ENCODE peak calls at places on chromosomes 11 and 22, in five cellular contexts. E, S, Y, V and W are unnamed samples.

GRCh38 chr11:2570841-2571597 is 126.2 kb downstream of the KCNQ1 start:
- DNase-seq in E (peak; percentile 30), S (no peak), Y (no peak), V (no peak), W (no peak)

GRCh38 chr11:102244681-102245409 is 72.4 kb upstream of the BIRC3 start:
- DNase-seq in E (no peak), S (no peak), Y (no peak), V (peak; percentile 45), W (no peak)

GRCh38 chr11:111166655-111167054 is 78.9 kb upstream of the POU2AF2 start:
- DNase-seq in E (no peak), S (no peak), Y (no peak), V (no peak), W (no peak)

GRCh38 chr11:30012346-30012745 is 4.5 kb downstream of the KCNA4 start:
- DNase-seq in E (no peak), S (no peak), Y (no peak), V (no peak), W (no peak)

GRCh38 chr11:408154-409007 is 6.4 kb downstream of the SIGIRR start:
- DNase-seq in E (no peak), S (no peak), Y (no peak), V (no peak), W (no peak)

GRCh38 chr11:81080476-81080875 is 1639.6 kb upstream of the TENM4 start:
- DNase-seq in E (no peak), S (no peak), Y (no peak), V (no peak), W (no peak)

GRCh38 chr11:36711104-36711825 is 113.2 kb upstream of the RAG2 start:
- DNase-seq in E (no peak), S (no peak), Y (no peak), V (peak; percentile 10), W (no peak)

GRCh38 chr22:47382164-47382890 is 619.9 kb downstream of the TBC1D22A start:
- DNase-seq in E (peak; percentile 14), S (no peak), Y (no peak), V (no peak), W (no peak)

GRCh38 chr11:94866936-94867795 is 99.0 kb downstream of the AMOTL1 start:
- DNase-seq in E (no peak), S (no peak), Y (no peak), V (no peak), W (no peak)

GRCh38 chr11:36391062-36391461 is 95.0 kb downstream of the PRR5L start:
- DNase-seq in E (no peak), S (no peak), Y (no peak), V (no peak), W (no peak)

GRCh38 chr22:45612940-45613339 is 58.7 kb upstream of the ATXN10 start:
- DNase-seq in E (no peak), S (peak; percentile 48), Y (no peak), V (no peak), W (no peak)

GRCh38 chr11:112212710-112213109 is 13.5 kb upstream of the PTS start:
- DNase-seq in E (no peak), S (no peak), Y (no peak), V (no peak), W (no peak)

GRCh38 chr11:20671856-20672546 is 2.6 kb downstream of the NELL1 start:
- DNase-seq in E (no peak), S (peak; percentile 47), Y (peak; percentile 43), V (peak; percentile 20), W (no peak)

GRCh38 chr22:17101475-17102296 is 16.9 kb downstream of the IL17RA start:
- DNase-seq in E (no peak), S (no peak), Y (no peak), V (no peak), W (no peak)

GRCh38 chr22:49955581-49956417 is 4.8 kb upstream of the PIM3 start:
- DNase-seq in E (peak; percentile 38), S (no peak), Y (no peak), V (no peak), W (no peak)

GRCh38 chr22:41925783-41926460 is 684 bp downstream of the TNFRSF13C start:
- DNase-seq in E (no peak), S (peak; percentile 87), Y (peak; percentile 71), V (peak; percentile 48), W (no peak)

GRCh38 chr11:3043315-3043871 is 13.8 kb downstream of the CARS1 start:
- DNase-seq in E (peak; percentile 37), S (no peak), Y (no peak), V (no peak), W (peak; percentile 42)

GRCh38 chr11:304915-305833 is 2.4 kb upstream of the IFITM2 start:
- DNase-seq in E (peak; percentile 86), S (peak; percentile 81), Y (peak; percentile 65), V (peak; percentile 74), W (peak; percentile 88)

GRCh38 chr11:109123811-109124787 is 297.9 kb upstream of the C11orf87 start:
- DNase-seq in E (no peak), S (no peak), Y (peak; percentile 24), V (no peak), W (no peak)

GRCh38 chr11:62909107-62909894 is 11.9 kb downstream of the CHRM1 start:
- DNase-seq in E (peak; percentile 63), S (peak; percentile 86), Y (peak; percentile 87), V (peak; percentile 56), W (peak; percentile 70)

GRCh38 chr11:83252941-83253340 is 33.2 kb downstream of the CCDC90B start:
- DNase-seq in E (no peak), S (no peak), Y (no peak), V (no peak), W (no peak)

GRCh38 chr11:2929511-2929879 is 275 bp upstream of the PHLDA2 start:
- DNase-seq in E (peak; percentile 53), S (peak; percentile 57), Y (no peak), V (peak; percentile 81), W (no peak)

GRCh38 chr11:6357222-6357621 is 33.1 kb upstream of the SMPD1 start:
- DNase-seq in E (peak; percentile 60), S (no peak), Y (no peak), V (peak; percentile 18), W (peak; percentile 87)

GRCh38 chr22:35985361-35985760 is 43.3 kb downstream of the RBFOX2 start:
- DNase-seq in E (no peak), S (no peak), Y (no peak), V (no peak), W (no peak)

GRCh38 chr11:86175585-86175984 is 69.0 kb upstream of the EED start:
- DNase-seq in E (no peak), S (no peak), Y (no peak), V (no peak), W (no peak)

GRCh38 chr11:62013266-62014157 is 46.1 kb upstream of the FTH1 start:
- DNase-seq in E (no peak), S (no peak), Y (no peak), V (peak; percentile 73), W (peak; percentile 57)

GRCh38 chr11:29816359-29816758 is 200.5 kb downstream of the KCNA4 start:
- DNase-seq in E (no peak), S (no peak), Y (no peak), V (no peak), W (no peak)

GRCh38 chr11:57680552-57680874 is 12.6 kb downstream of the ZDHHC5 start:
- DNase-seq in E (no peak), S (no peak), Y (no peak), V (no peak), W (no peak)

GRCh38 chr22:44028091-44028490 is 4.0 kb downstream of the PARVB start:
- DNase-seq in E (no peak), S (no peak), Y (no peak), V (no peak), W (no peak)

GRCh38 chr22:44030702-44031082 is 6.6 kb downstream of the PARVB start:
- DNase-seq in E (no peak), S (no peak), Y (no peak), V (no peak), W (no peak)

GRCh38 chr22:44026630-44027511 is 2.8 kb downstream of the PARVB start:
- DNase-seq in E (no peak), S (no peak), Y (no peak), V (no peak), W (peak; percentile 60)

GRCh38 chr22:44030051-44030701 is 6.1 kb downstream of the PARVB start:
- DNase-seq in E (no peak), S (no peak), Y (no peak), V (no peak), W (no peak)

GRCh38 chr22:44029069-44029468 is 5.0 kb downstream of the PARVB start:
- DNase-seq in E (no peak), S (no peak), Y (no peak), V (no peak), W (no peak)
- H3K4me1 ChIP-seq in E (peaks cover 3% of the 10 kb centered on the region), S (no peaks in the 10 kb centered on the region), Y (peaks cover 24% of the 10 kb centered on the region), V (peaks cover 16% of the 10 kb centered on the region), W (peaks cover 4% of the 10 kb centered on the region)

GRCh38 chr11:65419773-65420481 is 2.7 kb upstream of the NEAT1 start:
- DNase-seq in E (peak; percentile 91), S (peak; percentile 65), Y (peak; percentile 59), V (peak; percentile 94), W (peak; percentile 90)
- H3K4me1 ChIP-seq in E (peaks cover 23% of the 10 kb centered on the region), S (peaks cover 56% of the 10 kb centered on the region), Y (peaks cover 71% of the 10 kb centered on the region), V (peaks cover 52% of the 10 kb centered on the region), W (no peaks in the 10 kb centered on the region)

DNA sequence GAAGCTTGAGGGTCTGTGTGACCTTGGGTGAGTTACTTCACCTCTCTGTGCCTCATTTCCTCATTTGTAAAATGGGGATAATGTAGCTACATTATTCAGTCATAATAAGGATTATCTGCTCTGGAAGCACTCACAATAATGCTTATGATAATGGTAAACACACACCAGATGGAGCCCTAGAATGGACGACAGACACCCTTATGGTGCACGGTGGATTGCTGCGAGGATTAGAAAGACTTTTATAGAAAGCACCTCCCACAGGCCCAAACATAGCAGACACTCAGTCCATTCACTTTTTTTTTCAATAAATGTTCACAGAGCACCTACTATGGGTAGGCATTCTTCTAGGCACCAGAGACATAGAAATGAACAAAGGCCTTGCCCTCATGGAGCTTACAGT is 53.8 kb downstream of the LARGE1 start:
- DNase-seq in E (no peak), S (no peak), Y (no peak), V (no peak), W (no peak)
- H3K4me1 ChIP-seq in E (peaks cover 22% of the 10 kb centered on the region), S (peaks cover 6% of the 10 kb centered on the region), Y (peaks cover 22% of the 10 kb centered on the region), V (peaks cover 8% of the 10 kb centered on the region), W (no peaks in the 10 kb centered on the region)

DNA sequence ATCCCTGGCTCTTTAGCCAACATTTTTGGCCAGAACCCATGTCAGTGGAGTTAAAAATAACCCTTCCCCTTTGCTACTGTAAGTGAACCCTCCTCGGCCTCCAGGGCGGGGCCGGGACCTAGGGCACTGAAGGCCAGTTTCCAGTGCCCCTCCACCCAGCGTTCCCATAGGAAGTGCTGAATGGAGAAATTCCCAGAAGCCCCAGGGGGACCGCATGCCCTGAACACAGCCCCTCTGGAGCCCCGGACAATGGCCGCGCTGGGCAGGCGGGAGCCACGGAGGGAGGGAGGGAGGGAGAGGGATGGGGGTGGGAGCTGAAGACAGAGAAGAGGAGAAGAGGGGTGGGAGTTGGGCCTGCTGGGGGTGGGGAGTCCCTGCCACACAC is 11.1 kb downstream of the PDGFB start:
- DNase-seq in E (no peak), S (peak; percentile 60), Y (peak; percentile 49), V (no peak), W (no peak)
- H3K4me1 ChIP-seq in E (peaks cover 11% of the 10 kb centered on the region), S (peaks cover 48% of the 10 kb centered on the region), Y (peaks cover 62% of the 10 kb centered on the region), V (peaks cover 9% of the 10 kb centered on the region), W (no peaks in the 10 kb centered on the region)